ENCODE peak calls at places on chromosomes 4 and X, in five cellular contexts. P is GM23248, Z is spleen, O is tibial nerve, R is right lobe of liver. U is an unnamed sample. For H3K4me1, the result is how much of the 10 kb centered on the place peaks cover.

GRCh38 chr4:28916585-28916984 is 1803.6 kb upstream of the PCDH7 start:
- DNase-seq in P (no peak), Z (no peak), O (no peak), R (no peak), U (no peak)

GRCh38 chr4:73974352-73974751 is 7.5 kb downstream of the PF4 start:
- DNase-seq in P (no peak), Z (no peak), O (no peak), R (no peak), U (no peak)

GRCh38 chr4:66929748-66930147 is 615.6 kb downstream of the CENPC start:
- DNase-seq in P (no peak), Z (no peak), O (no peak), R (no peak), U (no peak)

GRCh38 chrX:139091086-139091485 is 379.6 kb upstream of the FGF13 start:
- DNase-seq in P (no peak), Z (no peak), O (no peak), R (no peak), U (no peak)

GRCh38 chrX:82335772-82336171 is 1133.9 kb downstream of the SH3BGRL start:
- DNase-seq in P (no peak), Z (no peak), O (no peak), R (no peak), U (no peak)

GRCh38 chr4:37948542-37948941 is 11.7 kb upstream of the PTTG2 start:
- DNase-seq in P (no peak), Z (no peak), O (no peak), R (no peak), U (no peak)

GRCh38 chr4:3305610-3306371 is 13.0 kb downstream of the RGS12 start:
- DNase-seq in P (peak), Z (peak), O (peak), R (peak), U (no peak)

GRCh38 chr4:38660838-38661237 is 3.2 kb upstream of the KLF3 start:
- DNase-seq in P (no peak), Z (no peak), O (no peak), R (no peak), U (no peak)

GRCh38 chr4:56410247-56410646 is 23.0 kb upstream of the AASDH start:
- DNase-seq in P (peak), Z (no peak), O (no peak), R (peak), U (no peak)

GRCh38 chrX:134377537-134377936 is 82.4 kb upstream of the HPRT1 start:
- DNase-seq in P (peak), Z (no peak), O (no peak), R (no peak), U (no peak)

GRCh38 chr4:16083217-16084191 is at the start of gene PROM1:
- DNase-seq in P (peak), Z (peak), O (no peak), R (no peak), U (no peak)
- H3K4me3 ChIP-seq in P (no peak), Z (peak), O (peak), R (peak), U (peak)

GRCh38 chr4:69196209-69196965 is 18.2 kb downstream of the UGT2B11 start:
- DNase-seq in P (no peak), Z (no peak), O (no peak), R (no peak), U (no peak)
- H3K4me1 ChIP-seq in P (under half), Z (under half), O (under half), R (under half), U (under half)

GRCh38 chrX:110281377-110281776 is 36.5 kb downstream of the AMMECR1 start:
- DNase-seq in P (no peak), Z (no peak), O (no peak), R (no peak), U (no peak)
- H3K27ac ChIP-seq in P (peak), Z (no peak), O (no peak), R (no peak), U (no peak)

GRCh38 chr4:53714377-53715140 is 123.3 kb upstream of the LNX1 start:
- DNase-seq in P (peak), Z (no peak), O (no peak), R (no peak), U (no peak)
- H3K4me3 ChIP-seq in P (peak), Z (no peak), O (no peak), R (no peak), U (no peak)

DNA sequence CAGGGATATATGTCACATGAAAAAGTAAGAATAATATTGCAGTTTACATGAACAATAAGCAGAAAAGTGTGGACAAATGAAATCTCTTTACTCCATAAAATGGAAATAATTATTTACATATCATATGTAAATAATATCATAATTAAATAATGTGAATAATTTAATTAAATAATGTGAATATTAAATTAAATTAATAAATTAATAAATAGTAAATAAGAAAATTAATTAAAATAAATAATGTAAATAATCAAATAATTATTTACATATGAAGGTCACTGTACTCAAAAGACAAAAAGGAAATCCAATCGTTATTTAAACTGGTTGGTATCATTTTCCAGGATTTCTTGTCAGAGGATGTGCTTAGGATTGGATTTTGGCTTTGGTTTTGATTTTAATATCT is 201.1 kb upstream of the ETNPPL start:
- DNase-seq in P (no peak), Z (no peak), O (no peak), R (no peak), U (no peak)
- H3K4me1 ChIP-seq in P (under half), Z (under half), O (under half), R (under half), U (under half)

GRCh38 chr4:138911903-138912713 is 103.5 kb upstream of the NOCT start:
- DNase-seq in P (no peak), Z (no peak), O (no peak), R (no peak), U (no peak)

GRCh38 chr4:138909605-138910004 is 106.0 kb upstream of the NOCT start:
- DNase-seq in P (no peak), Z (no peak), O (no peak), R (no peak), U (no peak)

GRCh38 chr4:138910914-138911336 is 104.7 kb upstream of the NOCT start:
- DNase-seq in P (peak), Z (peak), O (peak), R (peak), U (no peak)

GRCh38 chr4:138908134-138908533 is 107.4 kb upstream of the NOCT start:
- DNase-seq in P (no peak), Z (no peak), O (no peak), R (no peak), U (no peak)

GRCh38 chr4:138910201-138910913 is 105.2 kb upstream of the NOCT start:
- DNase-seq in P (peak), Z (no peak), O (no peak), R (no peak), U (no peak)
- H3K27ac ChIP-seq in P (no peak), Z (no peak), O (no peak), R (no peak), U (no peak)

GRCh38 chrX:149827254-149827653 is 45.5 kb downstream of the MAGEA9 start:
- DNase-seq in P (no peak), Z (no peak), O (no peak), R (no peak), U (no peak)
- H3K4me3 ChIP-seq in P (no peak), Z (no peak), O (no peak), R (no peak), U (no peak)

GRCh38 chrX:153886915-153887314 is 942 bp upstream of the L1CAM start:
- DNase-seq in P (no peak), Z (no peak), O (no peak), R (no peak), U (no peak)
- H3K4me1 ChIP-seq in P (under half), Z (under half), O (under half), R (under half), U (under half)

U was measured in effector memory CD4-positive, alpha-beta T cell.